ENCODE peak calls at places on chromosomes 6 and 20, in five cellular contexts. One of them, this sample, is unnamed. For H3K9me3 and H3K4me1, the result is how much of the 10 kb centered on the place peaks cover.

GRCh38 chr6:40287296-40287820 is 299.8 kb downstream of the LRFN2 start:
- DNase-seq in stomach: no peak
- DNase-seq in HepG2: no peak
- DNase-seq in A549: no peak
- DNase-seq in K562: no peak
- DNase-seq in this sample: no peak

GRCh38 chr6:77015350-77015749 is 447.9 kb downstream of the HTR1B start:
- DNase-seq in HepG2: no peak
- DNase-seq in A549: no peak
- DNase-seq in stomach: no peak
- DNase-seq in K562: no peak
- DNase-seq in this sample: no peak

GRCh38 chr6:41892921-41893564 is 2.1 kb downstream of the USP49 start:
- DNase-seq in stomach: no peak
- DNase-seq in K562: no peak
- DNase-seq in HepG2: no peak
- DNase-seq in A549: no peak
- DNase-seq in this sample: no peak

GRCh38 chr20:39067526-39068216 is 105.5 kb downstream of the DHX35 start:
- DNase-seq in stomach: no peak
- DNase-seq in K562: no peak
- DNase-seq in A549: no peak
- DNase-seq in HepG2: no peak
- DNase-seq in this sample: no peak

GRCh38 chr20:40008177-40008576 is 680.9 kb downstream of the MAFB start:
- DNase-seq in stomach: no peak
- DNase-seq in K562: no peak
- DNase-seq in HepG2: no peak
- DNase-seq in A549: no peak
- DNase-seq in this sample: no peak

GRCh38 chr20:16308754-16309153 is 264.5 kb downstream of the KIF16B start:
- DNase-seq in A549: no peak
- DNase-seq in K562: no peak
- DNase-seq in stomach: no peak
- DNase-seq in HepG2: no peak
- DNase-seq in this sample: no peak

GRCh38 chr6:139344186-139344963 is 30.1 kb downstream of the CITED2 start:
- DNase-seq in K562: no peak
- DNase-seq in HepG2: no peak
- DNase-seq in stomach: no peak
- DNase-seq in A549: no peak
- DNase-seq in this sample: no peak

GRCh38 chr20:2297352-2297717 is 1.5 kb downstream of the TGM3 start:
- DNase-seq in A549: no peak
- DNase-seq in K562: no peak
- DNase-seq in HepG2: no peak
- DNase-seq in stomach: no peak
- DNase-seq in this sample: no peak

GRCh38 chr6:129183039-129183438 is 300.1 kb downstream of the LAMA2 start:
- DNase-seq in stomach: no peak
- DNase-seq in A549: no peak
- DNase-seq in HepG2: no peak
- DNase-seq in K562: no peak
- DNase-seq in this sample: no peak

GRCh38 chr6:72626126-72626525 is 4.3 kb downstream of the KCNQ5 start:
- DNase-seq in K562: no peak
- DNase-seq in stomach: no peak
- DNase-seq in HepG2: no peak
- DNase-seq in A549: no peak
- DNase-seq in this sample: no peak

GRCh38 chr20:39356913-39357312 is 394.8 kb downstream of the DHX35 start:
- DNase-seq in stomach: no peak
- DNase-seq in A549: no peak
- DNase-seq in HepG2: no peak
- DNase-seq in K562: no peak
- DNase-seq in this sample: no peak

GRCh38 chr6:8392569-8392968 is 42.8 kb downstream of the SLC35B3 start:
- DNase-seq in stomach: no peak
- DNase-seq in K562: no peak
- DNase-seq in A549: peak
- DNase-seq in HepG2: no peak
- DNase-seq in this sample: no peak

GRCh38 chr20:22512911-22513489 is 71.4 kb downstream of the FOXA2 start:
- DNase-seq in K562: no peak
- DNase-seq in stomach: no peak
- DNase-seq in HepG2: no peak
- DNase-seq in A549: no peak
- DNase-seq in this sample: no peak

GRCh38 chr6:137165375-137166246 is 7.8 kb downstream of the IL22RA2 start:
- DNase-seq in HepG2: peak
- DNase-seq in stomach: peak
- DNase-seq in A549: peak
- DNase-seq in K562: peak
- DNase-seq in this sample: no peak

GRCh38 chr6:22600059-22600458 is 30.7 kb downstream of the HDGFL1 start:
- DNase-seq in A549: peak
- DNase-seq in stomach: no peak
- DNase-seq in K562: no peak
- DNase-seq in HepG2: no peak
- DNase-seq in this sample: no peak

GRCh38 chr6:13159295-13159694 is 169.0 kb downstream of the TBC1D7 start:
- DNase-seq in HepG2: no peak
- DNase-seq in K562: no peak
- DNase-seq in stomach: no peak
- DNase-seq in A549: no peak
- DNase-seq in this sample: no peak

GRCh38 chr6:166330612-166331011 is 11.7 kb downstream of the SFT2D1 start:
- DNase-seq in stomach: peak
- DNase-seq in HepG2: peak
- DNase-seq in K562: peak
- DNase-seq in A549: no peak
- DNase-seq in this sample: no peak

GRCh38 chr6:16639689-16640480 is 121.4 kb downstream of the ATXN1 start:
- DNase-seq in A549: peak
- DNase-seq in HepG2: no peak
- DNase-seq in stomach: no peak
- DNase-seq in K562: no peak
- DNase-seq in this sample: no peak

GRCh38 chr6:113909224-113909856 is 52.2 kb downstream of the MARCKS start:
- DNase-seq in K562: peak
- DNase-seq in HepG2: peak
- DNase-seq in stomach: no peak
- DNase-seq in A549: peak
- DNase-seq in this sample: no peak

GRCh38 chr6:24766685-24767462 is 7.9 kb upstream of the GMNN start:
- DNase-seq in A549: peak
- DNase-seq in K562: no peak
- DNase-seq in stomach: no peak
- DNase-seq in HepG2: no peak
- DNase-seq in this sample: no peak

GRCh38 chr6:141026504-141026903 is 1106.2 kb upstream of the GJE1 start:
- DNase-seq in stomach: peak
- DNase-seq in K562: no peak
- DNase-seq in HepG2: peak
- DNase-seq in A549: peak
- DNase-seq in this sample: no peak

GRCh38 chr20:10061641-10062040 is 26.9 kb downstream of the ANKEF1 start:
- DNase-seq in stomach: no peak
- DNase-seq in A549: no peak
- DNase-seq in HepG2: no peak
- DNase-seq in K562: no peak
- DNase-seq in this sample: no peak

DNA sequence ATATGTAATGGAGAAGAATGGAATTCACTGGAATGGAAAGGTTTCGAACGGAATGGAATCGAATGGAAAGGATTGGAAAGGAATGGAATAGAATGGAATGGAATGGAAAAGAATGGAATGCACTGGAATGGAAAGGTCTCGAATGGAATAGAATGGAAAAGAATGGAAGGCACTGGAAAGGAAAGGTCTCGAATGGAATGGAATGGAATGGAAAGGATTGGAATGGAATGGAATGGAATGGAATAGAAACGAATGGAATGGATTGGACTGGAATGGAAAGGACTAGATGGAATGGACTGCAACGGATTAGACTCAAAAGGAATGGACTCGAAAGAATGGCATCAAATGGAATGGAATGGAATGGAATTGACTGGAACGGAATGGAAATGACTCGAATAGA is 20.5 kb upstream of the DEFB115 start:
- DNase-seq in A549: no peak
- DNase-seq in HepG2: no peak
- DNase-seq in K562: no peak
- DNase-seq in stomach: no peak
- DNase-seq in this sample: no peak
- H3K9me3 ChIP-seq in A549: under half
- H3K9me3 ChIP-seq in HepG2: half or more
- H3K9me3 ChIP-seq in K562: under half
- H3K9me3 ChIP-seq in stomach: half or more
- H3K9me3 ChIP-seq in this sample: under half

DNA sequence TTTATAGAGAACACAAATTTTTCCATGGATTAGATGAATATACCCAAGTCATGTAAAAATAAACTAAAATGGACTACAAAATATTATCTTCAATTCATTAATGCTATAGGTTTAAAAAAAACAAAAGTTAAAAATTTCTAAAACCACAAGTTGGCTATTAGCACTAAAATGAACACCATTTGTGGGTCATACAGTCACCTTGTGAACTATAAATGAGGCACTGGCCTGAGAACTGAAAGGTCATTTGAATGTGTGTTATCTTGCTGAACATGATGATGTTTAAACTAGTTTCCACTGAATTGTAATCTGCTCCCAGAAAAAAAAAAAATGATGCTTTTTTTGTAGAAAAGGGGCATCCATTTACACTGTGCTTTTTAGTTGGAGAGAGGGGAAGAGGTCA is 96.7 kb upstream of the FKBP1C start:
- DNase-seq in HepG2: no peak
- DNase-seq in A549: no peak
- DNase-seq in stomach: no peak
- DNase-seq in K562: no peak
- DNase-seq in this sample: no peak
- TF ChIP-seq EP300 in HepG2: no peak
- TF ChIP-seq EP300 in A549: no peak
- TF ChIP-seq EP300 in stomach: no peak
- TF ChIP-seq EP300 in K562: no peak
- TF ChIP-seq EP300 in this sample: no peak

DNA sequence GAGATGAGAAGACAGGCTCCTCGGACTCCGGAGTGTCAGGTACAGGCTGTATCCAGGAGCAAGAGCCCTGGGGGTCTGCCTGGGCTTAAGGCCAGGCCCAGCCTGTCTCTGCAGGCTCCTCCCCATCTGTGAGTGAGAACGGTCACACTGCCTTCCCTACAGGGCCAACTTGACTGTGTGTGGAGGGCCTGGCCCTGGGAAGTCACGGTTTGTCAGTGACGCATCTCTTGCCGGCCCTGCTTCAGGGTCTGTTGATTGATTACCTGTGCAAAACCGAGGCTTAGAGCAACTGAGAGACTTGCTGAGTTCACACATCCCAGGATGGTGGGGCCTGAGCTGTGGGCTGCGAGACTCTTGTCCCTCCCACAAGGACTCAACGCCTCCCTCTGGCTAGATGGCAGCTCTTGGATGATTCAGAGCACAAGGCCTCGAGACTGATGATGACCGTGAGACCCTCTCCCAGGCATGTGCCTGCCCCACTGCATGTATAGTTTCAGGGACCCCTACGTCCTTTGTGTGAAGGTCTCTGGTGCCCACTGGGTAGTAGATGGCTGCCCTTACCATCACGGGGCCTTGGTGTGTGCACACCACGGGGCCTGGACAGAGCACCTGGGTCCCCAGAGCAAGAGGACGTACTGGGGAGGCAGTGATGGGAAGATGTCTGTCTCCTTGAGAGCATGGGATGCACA is 6.0 kb downstream of the RBM38 start:
- DNase-seq in HepG2: no peak
- DNase-seq in stomach: no peak
- DNase-seq in K562: no peak
- DNase-seq in A549: no peak
- DNase-seq in this sample: peak
- H3K4me1 ChIP-seq in HepG2: under half
- H3K4me1 ChIP-seq in stomach: half or more
- H3K4me1 ChIP-seq in K562: under half
- H3K4me1 ChIP-seq in A549: under half
- H3K4me1 ChIP-seq in this sample: under half

GRCh38 chr6:169411296-169411695 is 157.7 kb upstream of the THBS2 start:
- DNase-seq in HepG2: no peak
- DNase-seq in A549: no peak
- DNase-seq in K562: no peak
- DNase-seq in stomach: no peak
- DNase-seq in this sample: no peak

GRCh38 chr6:169417101-169417500 is 163.5 kb upstream of the THBS2 start:
- DNase-seq in A549: no peak
- DNase-seq in stomach: no peak
- DNase-seq in HepG2: no peak
- DNase-seq in K562: no peak
- DNase-seq in this sample: no peak

GRCh38 chr6:169411722-169412121 is 158.1 kb upstream of the THBS2 start:
- DNase-seq in stomach: no peak
- DNase-seq in HepG2: no peak
- DNase-seq in K562: no peak
- DNase-seq in A549: no peak
- DNase-seq in this sample: no peak

GRCh38 chr6:169416249-169416648 is 162.6 kb upstream of the THBS2 start:
- DNase-seq in K562: no peak
- DNase-seq in HepG2: no peak
- DNase-seq in A549: no peak
- DNase-seq in stomach: no peak
- DNase-seq in this sample: no peak

DNA sequence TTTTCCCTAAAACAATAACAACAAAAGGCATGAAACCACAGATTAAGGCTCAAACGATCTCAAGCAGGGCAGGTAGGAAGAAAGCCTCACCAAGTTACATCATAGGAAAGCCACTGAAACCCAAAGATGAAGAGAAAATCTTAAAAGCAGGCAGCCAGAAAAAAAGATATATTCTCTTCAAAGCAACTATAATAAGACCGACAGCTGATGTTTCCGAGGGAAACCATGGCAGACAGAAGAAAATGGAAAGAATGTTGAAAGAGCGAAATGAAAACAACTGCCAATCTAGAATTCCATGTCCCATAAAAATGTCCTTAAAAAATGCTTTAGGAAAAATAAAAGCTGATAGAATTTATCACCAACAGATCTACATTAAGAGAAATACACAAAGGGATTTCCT is 161.5 kb upstream of the THBS2 start:
- DNase-seq in stomach: no peak
- DNase-seq in HepG2: no peak
- DNase-seq in K562: no peak
- DNase-seq in A549: peak
- DNase-seq in this sample: no peak
- H3K9me3 ChIP-seq in stomach: under half
- H3K9me3 ChIP-seq in HepG2: under half
- H3K9me3 ChIP-seq in K562: under half
- H3K9me3 ChIP-seq in A549: under half
- H3K9me3 ChIP-seq in this sample: under half

GRCh38 chr6:157761331-157761921 is 61.6 kb upstream of the SNX9 start:
- DNase-seq in A549: no peak
- DNase-seq in K562: no peak
- DNase-seq in stomach: no peak
- DNase-seq in HepG2: no peak
- DNase-seq in this sample: no peak
- TF ChIP-seq EP300 in A549: no peak
- TF ChIP-seq EP300 in K562: no peak
- TF ChIP-seq EP300 in stomach: no peak
- TF ChIP-seq EP300 in HepG2: no peak
- TF ChIP-seq EP300 in this sample: no peak

This sample was measured in ovary.